ENCODE peak calls at places on chromosomes 2 and 18, in six cellular contexts. One of them, this sample, is unnamed.

GRCh38 chr2:220764246-220764645 is 807.9 kb downstream of the EPHA4 start:
- DNase-seq in prostate gland: no peak
- DNase-seq in SK-N-SH: no peak
- DNase-seq in right lobe of liver: no peak
- DNase-seq in fibroblast of lung: peak
- DNase-seq in left ventricle myocardium inferior: no peak
- DNase-seq in this sample: no peak

GRCh38 chr2:238561230-238561629 is 134.5 kb downstream of the ASB1 start:
- DNase-seq in prostate gland: no peak
- DNase-seq in SK-N-SH: no peak
- DNase-seq in right lobe of liver: no peak
- DNase-seq in fibroblast of lung: no peak
- DNase-seq in left ventricle myocardium inferior: no peak
- DNase-seq in this sample: no peak

GRCh38 chr18:8828798-8829197 is 123.4 kb downstream of the MTCL1 start:
- DNase-seq in prostate gland: no peak
- DNase-seq in SK-N-SH: no peak
- DNase-seq in right lobe of liver: no peak
- DNase-seq in fibroblast of lung: no peak
- DNase-seq in left ventricle myocardium inferior: no peak
- DNase-seq in this sample: no peak

GRCh38 chr2:16665746-16666452 is at the start of gene CYRIA:
- DNase-seq in prostate gland: peak
- DNase-seq in SK-N-SH: peak
- DNase-seq in right lobe of liver: peak
- DNase-seq in fibroblast of lung: no peak
- DNase-seq in left ventricle myocardium inferior: peak
- DNase-seq in this sample: no peak

GRCh38 chr2:20665261-20666113 is 1.5 kb upstream of the GDF7 start:
- DNase-seq in prostate gland: no peak
- DNase-seq in SK-N-SH: peak
- DNase-seq in right lobe of liver: no peak
- DNase-seq in fibroblast of lung: no peak
- DNase-seq in left ventricle myocardium inferior: no peak
- DNase-seq in this sample: no peak

GRCh38 chr18:3286165-3286564 is 24.2 kb downstream of the MYL12B start:
- DNase-seq in prostate gland: no peak
- DNase-seq in SK-N-SH: no peak
- DNase-seq in right lobe of liver: no peak
- DNase-seq in fibroblast of lung: no peak
- DNase-seq in left ventricle myocardium inferior: no peak
- DNase-seq in this sample: no peak

GRCh38 chr2:172564376-172564775 is 8.5 kb downstream of the PDK1 start:
- DNase-seq in prostate gland: no peak
- DNase-seq in SK-N-SH: no peak
- DNase-seq in right lobe of liver: no peak
- DNase-seq in fibroblast of lung: no peak
- DNase-seq in left ventricle myocardium inferior: no peak
- DNase-seq in this sample: no peak

GRCh38 chr2:112884869-112885502 is 26.0 kb upstream of the IL37 start:
- DNase-seq in prostate gland: no peak
- DNase-seq in SK-N-SH: peak
- DNase-seq in right lobe of liver: peak
- DNase-seq in fibroblast of lung: peak
- DNase-seq in left ventricle myocardium inferior: peak
- DNase-seq in this sample: no peak

GRCh38 chr2:239382384-239382880 is 18.4 kb downstream of the HDAC4 start:
- DNase-seq in prostate gland: no peak
- DNase-seq in SK-N-SH: no peak
- DNase-seq in right lobe of liver: peak
- DNase-seq in fibroblast of lung: no peak
- DNase-seq in left ventricle myocardium inferior: no peak
- DNase-seq in this sample: no peak

GRCh38 chr2:97730245-97730644 is 16.9 kb downstream of the ZAP70 start:
- DNase-seq in prostate gland: no peak
- DNase-seq in SK-N-SH: no peak
- DNase-seq in right lobe of liver: no peak
- DNase-seq in fibroblast of lung: peak
- DNase-seq in left ventricle myocardium inferior: no peak
- DNase-seq in this sample: no peak

GRCh38 chr2:112321375-112322320 is 46.3 kb downstream of the ZC3H6 start:
- DNase-seq in prostate gland: no peak
- DNase-seq in SK-N-SH: no peak
- DNase-seq in right lobe of liver: no peak
- DNase-seq in fibroblast of lung: no peak
- DNase-seq in left ventricle myocardium inferior: no peak
- DNase-seq in this sample: no peak

GRCh38 chr18:8329186-8329771 is 280.0 kb upstream of the RAB12 start:
- DNase-seq in prostate gland: no peak
- DNase-seq in SK-N-SH: no peak
- DNase-seq in right lobe of liver: no peak
- DNase-seq in fibroblast of lung: peak
- DNase-seq in left ventricle myocardium inferior: no peak
- DNase-seq in this sample: peak

DNA sequence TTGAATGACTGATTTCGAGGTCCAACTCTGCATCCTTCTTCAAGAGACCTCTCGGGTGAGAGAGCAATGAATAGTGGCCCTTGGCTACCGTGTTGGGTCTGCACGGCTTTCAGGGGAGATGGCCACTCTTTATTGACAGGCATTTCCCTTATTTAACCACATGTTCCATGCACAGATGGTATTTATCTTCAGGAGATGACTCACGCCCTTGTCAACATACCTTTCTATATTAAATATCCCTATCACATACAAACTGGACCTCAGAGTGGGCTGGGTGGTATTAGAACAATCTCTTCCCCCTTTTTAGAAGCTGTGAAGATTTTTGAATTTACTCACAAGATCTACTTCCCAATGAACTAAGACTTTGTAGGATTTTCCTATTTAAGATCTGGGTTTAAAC is 109.6 kb upstream of the CDC42EP3 start:
- DNase-seq in prostate gland: no peak
- DNase-seq in SK-N-SH: no peak
- DNase-seq in right lobe of liver: no peak
- DNase-seq in fibroblast of lung: peak
- DNase-seq in left ventricle myocardium inferior: no peak
- DNase-seq in this sample: peak
- H3K4me3 ChIP-seq in prostate gland: no peak
- H3K4me3 ChIP-seq in SK-N-SH: no peak
- H3K4me3 ChIP-seq in right lobe of liver: no peak
- H3K4me3 ChIP-seq in fibroblast of lung: no peak
- H3K4me3 ChIP-seq in left ventricle myocardium inferior: no peak
- H3K4me3 ChIP-seq in this sample: no peak

GRCh38 chr2:126971481-126972271 is 73.0 kb downstream of the TEX51 start:
- DNase-seq in prostate gland: peak
- DNase-seq in SK-N-SH: peak
- DNase-seq in right lobe of liver: peak
- DNase-seq in fibroblast of lung: peak
- DNase-seq in left ventricle myocardium inferior: peak
- DNase-seq in this sample: no peak
- H3K4me3 ChIP-seq in prostate gland: peak
- H3K4me3 ChIP-seq in SK-N-SH: peak
- H3K4me3 ChIP-seq in right lobe of liver: peak
- H3K4me3 ChIP-seq in fibroblast of lung: peak
- H3K4me3 ChIP-seq in left ventricle myocardium inferior: peak
- H3K4me3 ChIP-seq in this sample: peak

DNA sequence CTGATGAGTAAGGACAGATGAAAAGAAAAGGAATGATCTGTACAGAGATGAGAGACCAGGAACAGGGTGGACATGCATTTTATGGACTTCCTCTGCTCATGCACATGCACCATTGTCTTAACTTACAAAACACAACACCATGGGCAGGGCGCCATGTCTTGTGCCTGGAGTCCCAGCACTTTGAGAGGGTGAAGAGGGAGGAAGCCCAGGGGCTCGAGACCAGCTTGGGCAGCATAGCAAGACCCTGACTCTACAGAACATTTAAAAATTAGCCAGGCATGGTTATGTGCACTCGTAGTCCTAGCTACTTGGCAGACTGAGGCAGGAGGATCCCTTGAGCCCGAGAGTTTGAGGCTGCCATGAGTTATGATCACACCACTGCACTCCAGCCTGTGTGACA is 86.9 kb downstream of the ZFP36L2 start:
- DNase-seq in prostate gland: no peak
- DNase-seq in SK-N-SH: no peak
- DNase-seq in right lobe of liver: no peak
- DNase-seq in fibroblast of lung: no peak
- DNase-seq in left ventricle myocardium inferior: no peak
- DNase-seq in this sample: no peak
- H3K4me3 ChIP-seq in prostate gland: no peak
- H3K4me3 ChIP-seq in SK-N-SH: no peak
- H3K4me3 ChIP-seq in right lobe of liver: no peak
- H3K4me3 ChIP-seq in fibroblast of lung: no peak
- H3K4me3 ChIP-seq in left ventricle myocardium inferior: no peak
- H3K4me3 ChIP-seq in this sample: no peak

DNA sequence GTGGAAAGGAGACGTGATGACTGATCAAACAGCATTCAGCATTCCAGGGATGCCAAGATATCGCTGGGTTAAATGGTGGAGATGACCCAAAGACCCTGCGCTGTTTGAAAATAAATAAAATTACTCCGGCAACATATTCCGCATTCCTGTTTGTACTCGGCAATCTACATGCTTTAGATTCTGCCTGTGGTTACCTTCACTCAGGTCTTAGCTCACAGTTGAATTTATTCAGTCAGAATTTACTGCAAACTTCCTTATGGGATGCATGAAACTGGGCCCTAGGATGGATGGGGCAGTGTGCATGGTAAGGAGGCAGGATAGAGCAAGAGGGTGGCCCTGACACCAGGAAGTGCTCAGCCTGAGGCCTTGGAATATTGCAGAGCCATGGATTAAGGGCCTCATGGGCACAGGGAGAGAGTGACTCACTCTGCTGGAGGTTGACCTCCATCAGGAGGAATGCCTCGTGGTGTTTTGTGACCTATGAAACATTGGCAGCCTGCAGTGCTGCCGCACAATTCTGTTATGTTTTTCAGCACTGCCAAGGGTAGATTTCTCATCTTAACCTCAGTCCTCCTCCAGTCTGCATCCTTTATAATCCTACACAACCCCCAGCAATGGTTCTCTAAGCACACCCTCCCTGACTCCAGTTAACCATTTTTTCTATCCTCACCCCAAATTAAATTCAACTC is 321.4 kb downstream of the IRS1 start:
- DNase-seq in prostate gland: no peak
- DNase-seq in SK-N-SH: no peak
- DNase-seq in right lobe of liver: peak
- DNase-seq in fibroblast of lung: peak
- DNase-seq in left ventricle myocardium inferior: no peak
- DNase-seq in this sample: peak
- H3K4me3 ChIP-seq in prostate gland: no peak
- H3K4me3 ChIP-seq in SK-N-SH: no peak
- H3K4me3 ChIP-seq in right lobe of liver: no peak
- H3K4me3 ChIP-seq in fibroblast of lung: no peak
- H3K4me3 ChIP-seq in left ventricle myocardium inferior: no peak
- H3K4me3 ChIP-seq in this sample: no peak

DNA sequence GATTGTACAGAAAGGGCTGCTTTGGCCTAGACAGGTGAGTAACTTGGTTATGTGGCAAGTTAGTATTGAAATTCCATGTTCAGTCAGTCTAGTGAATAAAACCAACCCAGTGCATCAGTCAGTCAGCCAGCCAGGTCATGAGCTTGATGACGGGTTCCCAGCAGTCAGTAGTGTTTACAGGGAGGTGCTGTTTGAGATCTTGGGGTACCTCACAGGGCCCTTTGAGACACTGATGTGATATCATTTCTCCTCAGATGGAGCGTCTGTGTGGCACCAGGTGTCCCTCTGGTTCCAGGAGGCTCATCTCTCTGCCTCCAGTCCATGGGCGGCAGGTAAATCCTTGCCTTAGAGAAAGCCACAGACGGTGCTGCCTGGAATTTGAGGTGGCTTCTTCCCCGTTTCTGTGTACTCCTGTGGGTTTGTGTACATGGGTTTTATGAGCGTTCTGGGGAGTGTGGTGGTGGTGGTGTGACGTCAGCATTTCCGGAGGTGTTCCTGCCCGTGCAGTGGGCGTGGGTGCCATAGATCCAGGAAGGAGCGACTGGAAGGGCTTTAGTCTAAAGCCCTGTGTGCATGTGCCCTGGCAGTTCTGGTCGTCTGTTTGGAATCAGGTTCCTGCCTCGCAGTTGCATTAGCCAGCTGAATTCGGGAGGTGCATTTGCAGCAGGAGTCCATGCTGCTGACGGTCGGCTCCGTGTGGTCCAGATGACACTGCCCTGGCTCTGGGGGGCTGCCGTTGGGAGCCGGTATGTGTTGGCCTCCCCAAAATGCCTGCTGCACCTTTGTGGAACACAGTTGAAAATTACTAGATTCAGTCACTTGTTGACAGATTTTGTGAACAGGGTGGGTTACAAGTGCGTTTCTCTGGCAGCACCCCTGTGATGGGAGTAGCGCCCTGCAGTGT is 2.1 kb downstream of the CTDP1 start:
- DNase-seq in prostate gland: peak
- DNase-seq in SK-N-SH: no peak
- DNase-seq in right lobe of liver: no peak
- DNase-seq in fibroblast of lung: no peak
- DNase-seq in left ventricle myocardium inferior: no peak
- DNase-seq in this sample: no peak
- H3K4me3 ChIP-seq in prostate gland: peak
- H3K4me3 ChIP-seq in SK-N-SH: peak
- H3K4me3 ChIP-seq in right lobe of liver: no peak
- H3K4me3 ChIP-seq in fibroblast of lung: peak
- H3K4me3 ChIP-seq in left ventricle myocardium inferior: peak
- H3K4me3 ChIP-seq in this sample: no peak